ENCODE peak calls at places on chromosomes 5 and 9, in nine cellular contexts. H is IMR-90, C is OCI-LY7, D is astrocyte of the spinal cord, Z is fibroblast of villous mesenchyme, U is thoracic aorta, N is HCT116, A is heart left ventricle, W is ascending aorta. J is an unnamed sample.

GRCh38 chr9:84478996-84479395 is 138.4 kb upstream of the SLC28A3 start:
- DNase-seq in U (no peak), D (no peak), Z (no peak), C (no peak), W (no peak), N (no peak), H (no peak), A (no peak), J (no peak)

GRCh38 chr5:35012796-35013195 is 35.0 kb downstream of the AGXT2 start:
- DNase-seq in N (no peak), U (no peak), D (no peak), C (no peak), A (peak; percentile 85), W (no peak), Z (no peak), H (no peak), J (no peak)

GRCh38 chr5:152364172-152364571 is 40.9 kb downstream of the NMUR2 start:
- DNase-seq in N (no peak), U (no peak), W (no peak), Z (no peak), D (no peak), H (no peak), C (no peak), A (no peak), J (no peak)

GRCh38 chr5:59054963-59055528 is 472.2 kb downstream of the RAB3C start:
- DNase-seq in C (no peak), W (no peak), A (no peak), H (no peak), D (no peak), Z (no peak), N (no peak), U (no peak), J (no peak)

GRCh38 chr5:76716456-76717157 is 681 bp downstream of the F2R start:
- DNase-seq in N (no peak), A (peak; percentile 34), Z (no peak), W (no peak), U (no peak), C (no peak), D (no peak), H (no peak), J (peak; percentile 47)

GRCh38 chr9:74122661-74123060 is 374.5 kb upstream of the RORB start:
- DNase-seq in A (no peak), C (no peak), W (no peak), H (no peak), U (no peak), N (no peak), Z (no peak), D (no peak), J (no peak)

GRCh38 chr5:33890633-33891032 is 1.2 kb downstream of the ADAMTS12 start:
- DNase-seq in Z (peak; percentile 44), U (no peak), D (peak; percentile 56), C (no peak), H (peak; percentile 51), A (no peak), N (no peak), W (no peak), J (peak; percentile 39)

GRCh38 chr5:42454216-42454995 is 31.2 kb downstream of the GHR start:
- DNase-seq in A (no peak), Z (no peak), D (no peak), N (no peak), U (no peak), W (no peak), H (no peak), C (no peak), J (peak; percentile 31)

GRCh38 chr5:35857606-35858205 is 1.0 kb downstream of the IL7R start:
- DNase-seq in W (no peak), D (peak; percentile 82), H (peak; percentile 91), C (no peak), Z (peak; percentile 82), A (no peak), U (no peak), N (no peak), J (peak; percentile 80)

GRCh38 chr9:121604242-121604641 is 47.2 kb upstream of the DAB2IP start:
- DNase-seq in N (no peak), A (no peak), D (no peak), U (no peak), H (no peak), W (no peak), Z (peak; percentile 42), C (no peak), J (no peak)

GRCh38 chr9:119117409-119117808 is 251.8 kb downstream of the BRINP1 start:
- DNase-seq in C (no peak), U (no peak), A (no peak), H (no peak), N (no peak), W (no peak), D (no peak), Z (no peak), J (no peak)

GRCh38 chr5:28397502-28397941 is 1359.1 kb upstream of the CDH9 start:
- DNase-seq in U (no peak), N (no peak), A (no peak), C (no peak), D (peak; percentile 72), Z (peak; percentile 1), H (no peak), W (no peak), J (no peak)

GRCh38 chr5:139251695-139252288 is 41.7 kb upstream of the MATR3 start:
- DNase-seq in H (peak; percentile 58), W (no peak), N (no peak), U (no peak), D (no peak), A (no peak), C (no peak), Z (no peak), J (no peak)

GRCh38 chr5:121870489-121870888 is 18.8 kb downstream of the FTMT start:
- DNase-seq in D (peak; percentile 40), U (no peak), W (no peak), H (peak; percentile 1), C (no peak), A (no peak), N (peak; percentile 4), Z (peak; percentile 16), J (no peak)

GRCh38 chr5:21831145-21831787 is 1021.9 kb downstream of the CDH12 start:
- DNase-seq in A (no peak), H (no peak), N (no peak), U (no peak), C (no peak), D (no peak), Z (no peak), W (no peak), J (no peak)

GRCh38 chr5:140800816-140801493 is at the start of gene PCDHA3:
- DNase-seq in C (peak; percentile 8), U (no peak), W (no peak), A (no peak), H (peak; percentile 1), D (peak; percentile 12), N (no peak), Z (peak; percentile 39), J (no peak)
- H3K4me3 ChIP-seq in C (no peak within 1 kb of the TSS), U (peak within 1 kb of the TSS; percentile 60), W (peak within 1 kb of the TSS; percentile 41), A (peak within 1 kb of the TSS; percentile 55), H (peak within 1 kb of the TSS; percentile 36), D (peak within 1 kb of the TSS; percentile 21), N (no peak within 1 kb of the TSS), Z (peak within 1 kb of the TSS; percentile 40), J (peak within 1 kb of the TSS; percentile 12)

GRCh38 chr5:127216906-127217675 is 73.5 kb upstream of the MEGF10 start:
- DNase-seq in W (no peak), C (no peak), H (no peak), A (no peak), U (no peak), Z (no peak), D (no peak), N (no peak), J (no peak)
- TF ChIP-seq CTCF in W (no peak), C (no peak), H (no peak), A (no peak), U (no peak), Z (no peak), D (no peak), N (no peak), J (no peak)

DNA sequence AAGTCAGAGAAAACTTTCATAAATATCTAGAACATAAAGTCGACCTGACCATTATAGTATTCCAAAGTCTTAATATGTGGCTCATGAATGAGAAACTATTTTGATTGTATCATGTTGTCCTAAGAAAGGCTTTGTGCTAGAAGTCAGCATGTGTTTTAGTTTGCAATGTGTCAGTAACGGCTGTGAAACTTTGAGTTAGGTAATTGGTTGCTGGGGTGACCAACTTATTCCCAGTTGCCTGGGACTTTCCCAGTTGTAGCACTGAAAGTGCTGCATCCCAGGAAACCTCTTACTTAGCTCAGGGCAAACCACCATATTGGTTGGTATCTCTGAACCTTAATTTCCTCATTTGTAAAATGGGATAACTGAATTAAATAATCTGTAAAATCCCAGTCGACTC is 114.6 kb upstream of the SLC12A2 start:
- DNase-seq in U (no peak), A (no peak), Z (peak; percentile 16), N (no peak), H (no peak), C (no peak), W (no peak), D (no peak), J (no peak)
- H3K4me3 ChIP-seq in U (no peak overlapping the region), A (no peak overlapping the region), Z (no peak overlapping the region), N (no peak overlapping the region), H (no peak overlapping the region), C (no peak overlapping the region), W (no peak overlapping the region), D (no peak overlapping the region), J (no peak overlapping the region)

DNA sequence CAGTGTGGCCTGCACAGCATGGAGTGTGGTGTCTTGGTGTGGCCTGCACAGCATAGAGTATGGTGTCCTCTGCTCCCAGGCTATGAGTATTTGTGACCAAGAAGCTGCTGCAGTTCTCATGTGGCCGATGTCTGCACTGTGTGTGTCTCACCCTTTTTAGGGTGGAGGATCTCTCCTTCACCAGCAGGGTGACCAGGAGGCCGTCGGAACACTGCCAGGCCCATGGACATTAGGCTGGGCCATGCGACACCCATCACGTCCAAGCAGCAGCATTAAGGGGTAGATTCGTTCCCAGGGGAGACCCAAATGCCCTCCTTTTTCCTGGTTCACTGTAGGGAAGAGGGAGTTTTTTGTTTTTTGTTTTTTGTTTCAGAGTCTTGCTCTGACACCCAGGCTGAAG is 115.3 kb upstream of the SPIN1 start:
- DNase-seq in H (no peak), U (no peak), Z (no peak), C (no peak), D (no peak), N (no peak), A (no peak), W (no peak), J (no peak)
- TF ChIP-seq CTCF in H (no peak), U (no peak), Z (no peak), C (no peak), D (no peak), N (no peak), A (no peak), W (no peak), J (no peak)

GRCh38 chr9:129932303-129933151 is 97.3 kb downstream of the USP20 start:
- DNase-seq in Z (no peak), A (no peak), D (no peak), H (peak; percentile 10), W (no peak), U (no peak), N (no peak), C (no peak), J (peak; percentile 56)
- H3K4me3 ChIP-seq in Z (no peak overlapping the region), A (peak overlapping the region; percentile 6), D (no peak overlapping the region), H (no peak overlapping the region), W (no peak overlapping the region), U (peak overlapping the region; percentile 37), N (no peak overlapping the region), C (no peak overlapping the region), J (peak overlapping the region; percentile 17)

GRCh38 chr9:137113385-137114159 is 961 bp downstream of the DPP7 start:
- DNase-seq in Z (peak; percentile 12), A (no peak), D (no peak), W (no peak), U (no peak), N (no peak), H (no peak), C (no peak), J (no peak)
- TF ChIP-seq CTCF in Z (no peak), A (no peak), D (no peak), W (no peak), U (no peak), N (no peak), H (no peak), C (peak; percentile 37), J (no peak)

J was measured in foreskin fibroblast.